ENCODE peak calls at places on chromosomes 1 and 21, in six cellular contexts. One of them, this sample, is unnamed.

GRCh38 chr1:63203641-63204040 is 118.7 kb upstream of the FOXD3 start:
- DNase-seq in left ventricle myocardium superior: no peak
- DNase-seq in lower leg skin: no peak
- DNase-seq in smooth muscle cell of the brain vasculature: no peak
- DNase-seq in stimulated activated CD8-positive, alpha-beta memory T cell treated with anti-CD3 and anti-CD28 coated beads, Interleukin-4, amount 100 ng/mL, for 1 hour: no peak
- DNase-seq in ovary: no peak
- DNase-seq in this sample: no peak

GRCh38 chr1:155079487-155080249 is 1.0 kb downstream of the EFNA3 start:
- DNase-seq in left ventricle myocardium superior: no peak
- DNase-seq in lower leg skin: no peak
- DNase-seq in smooth muscle cell of the brain vasculature: no peak
- DNase-seq in stimulated activated CD8-positive, alpha-beta memory T cell treated with anti-CD3 and anti-CD28 coated beads, Interleukin-4, amount 100 ng/mL, for 1 hour: no peak
- DNase-seq in ovary: peak; percentile 40
- DNase-seq in this sample: no peak

GRCh38 chr1:228958741-228959140 is 223.5 kb downstream of the RHOU start:
- DNase-seq in left ventricle myocardium superior: no peak
- DNase-seq in lower leg skin: no peak
- DNase-seq in smooth muscle cell of the brain vasculature: no peak
- DNase-seq in stimulated activated CD8-positive, alpha-beta memory T cell treated with anti-CD3 and anti-CD28 coated beads, Interleukin-4, amount 100 ng/mL, for 1 hour: no peak
- DNase-seq in ovary: no peak
- DNase-seq in this sample: no peak

GRCh38 chr1:159212596-159212995 is 7.9 kb downstream of the ACKR1 start:
- DNase-seq in left ventricle myocardium superior: no peak
- DNase-seq in lower leg skin: no peak
- DNase-seq in smooth muscle cell of the brain vasculature: no peak
- DNase-seq in stimulated activated CD8-positive, alpha-beta memory T cell treated with anti-CD3 and anti-CD28 coated beads, Interleukin-4, amount 100 ng/mL, for 1 hour: no peak
- DNase-seq in ovary: no peak
- DNase-seq in this sample: no peak

GRCh38 chr1:241985787-241986186 is 13.1 kb downstream of the MAP1LC3C start:
- DNase-seq in left ventricle myocardium superior: no peak
- DNase-seq in lower leg skin: no peak
- DNase-seq in smooth muscle cell of the brain vasculature: no peak
- DNase-seq in stimulated activated CD8-positive, alpha-beta memory T cell treated with anti-CD3 and anti-CD28 coated beads, Interleukin-4, amount 100 ng/mL, for 1 hour: no peak
- DNase-seq in ovary: no peak
- DNase-seq in this sample: no peak

GRCh38 chr1:209743145-209743482 is 12.7 kb upstream of the TRAF3IP3 start:
- DNase-seq in left ventricle myocardium superior: peak; percentile 62
- DNase-seq in lower leg skin: no peak
- DNase-seq in smooth muscle cell of the brain vasculature: peak; percentile 93
- DNase-seq in stimulated activated CD8-positive, alpha-beta memory T cell treated with anti-CD3 and anti-CD28 coated beads, Interleukin-4, amount 100 ng/mL, for 1 hour: no peak
- DNase-seq in ovary: peak; percentile 51
- DNase-seq in this sample: no peak

GRCh38 chr1:152388889-152389288 is 25.2 kb downstream of the CRNN start:
- DNase-seq in left ventricle myocardium superior: no peak
- DNase-seq in lower leg skin: no peak
- DNase-seq in smooth muscle cell of the brain vasculature: no peak
- DNase-seq in stimulated activated CD8-positive, alpha-beta memory T cell treated with anti-CD3 and anti-CD28 coated beads, Interleukin-4, amount 100 ng/mL, for 1 hour: no peak
- DNase-seq in ovary: no peak
- DNase-seq in this sample: no peak

GRCh38 chr1:43437031-43437973 is 16.4 kb downstream of the HYI start:
- DNase-seq in left ventricle myocardium superior: no peak
- DNase-seq in lower leg skin: peak; percentile 73
- DNase-seq in smooth muscle cell of the brain vasculature: no peak
- DNase-seq in stimulated activated CD8-positive, alpha-beta memory T cell treated with anti-CD3 and anti-CD28 coated beads, Interleukin-4, amount 100 ng/mL, for 1 hour: no peak
- DNase-seq in ovary: peak; percentile 17
- DNase-seq in this sample: no peak

GRCh38 chr1:113792471-113792870 is 19.8 kb downstream of the RSBN1 start:
- DNase-seq in left ventricle myocardium superior: no peak
- DNase-seq in lower leg skin: no peak
- DNase-seq in smooth muscle cell of the brain vasculature: no peak
- DNase-seq in stimulated activated CD8-positive, alpha-beta memory T cell treated with anti-CD3 and anti-CD28 coated beads, Interleukin-4, amount 100 ng/mL, for 1 hour: no peak
- DNase-seq in ovary: no peak
- DNase-seq in this sample: no peak

GRCh38 chr1:150829751-150830150 is 21.7 kb upstream of the CTSK start:
- DNase-seq in left ventricle myocardium superior: no peak
- DNase-seq in lower leg skin: no peak
- DNase-seq in smooth muscle cell of the brain vasculature: no peak
- DNase-seq in stimulated activated CD8-positive, alpha-beta memory T cell treated with anti-CD3 and anti-CD28 coated beads, Interleukin-4, amount 100 ng/mL, for 1 hour: no peak
- DNase-seq in ovary: no peak
- DNase-seq in this sample: no peak

GRCh38 chr1:71330991-71331390 is 250.2 kb upstream of the ZRANB2 start:
- DNase-seq in left ventricle myocardium superior: no peak
- DNase-seq in lower leg skin: no peak
- DNase-seq in smooth muscle cell of the brain vasculature: no peak
- DNase-seq in stimulated activated CD8-positive, alpha-beta memory T cell treated with anti-CD3 and anti-CD28 coated beads, Interleukin-4, amount 100 ng/mL, for 1 hour: no peak
- DNase-seq in ovary: no peak
- DNase-seq in this sample: no peak

GRCh38 chr1:204672069-204672468 is 13.5 kb downstream of the LRRN2 start:
- DNase-seq in left ventricle myocardium superior: no peak
- DNase-seq in lower leg skin: no peak
- DNase-seq in smooth muscle cell of the brain vasculature: no peak
- DNase-seq in stimulated activated CD8-positive, alpha-beta memory T cell treated with anti-CD3 and anti-CD28 coated beads, Interleukin-4, amount 100 ng/mL, for 1 hour: no peak
- DNase-seq in ovary: no peak
- DNase-seq in this sample: no peak

GRCh38 chr1:180935326-180936109 is 22.8 kb downstream of the KIAA1614 start:
- DNase-seq in left ventricle myocardium superior: no peak
- DNase-seq in lower leg skin: no peak
- DNase-seq in smooth muscle cell of the brain vasculature: no peak
- DNase-seq in stimulated activated CD8-positive, alpha-beta memory T cell treated with anti-CD3 and anti-CD28 coated beads, Interleukin-4, amount 100 ng/mL, for 1 hour: no peak
- DNase-seq in ovary: no peak
- DNase-seq in this sample: no peak

GRCh38 chr1:168155910-168156309 is 19.2 kb upstream of the GPR161 start:
- DNase-seq in left ventricle myocardium superior: no peak
- DNase-seq in lower leg skin: no peak
- DNase-seq in smooth muscle cell of the brain vasculature: no peak
- DNase-seq in stimulated activated CD8-positive, alpha-beta memory T cell treated with anti-CD3 and anti-CD28 coated beads, Interleukin-4, amount 100 ng/mL, for 1 hour: no peak
- DNase-seq in ovary: no peak
- DNase-seq in this sample: no peak

GRCh38 chr1:232300461-232300860 is 329.5 kb downstream of the SIPA1L2 start:
- DNase-seq in left ventricle myocardium superior: no peak
- DNase-seq in lower leg skin: no peak
- DNase-seq in smooth muscle cell of the brain vasculature: no peak
- DNase-seq in stimulated activated CD8-positive, alpha-beta memory T cell treated with anti-CD3 and anti-CD28 coated beads, Interleukin-4, amount 100 ng/mL, for 1 hour: no peak
- DNase-seq in ovary: no peak
- DNase-seq in this sample: no peak

GRCh38 chr1:206507395-206508129 is at the start of gene RASSF5:
- DNase-seq in left ventricle myocardium superior: peak; percentile 91
- DNase-seq in lower leg skin: peak; percentile 97
- DNase-seq in smooth muscle cell of the brain vasculature: no peak
- DNase-seq in stimulated activated CD8-positive, alpha-beta memory T cell treated with anti-CD3 and anti-CD28 coated beads, Interleukin-4, amount 100 ng/mL, for 1 hour: peak; percentile 66
- DNase-seq in ovary: peak; percentile 74
- DNase-seq in this sample: no peak

GRCh38 chr1:9655836-9656235 is 4.3 kb downstream of the PIK3CD start:
- DNase-seq in left ventricle myocardium superior: no peak
- DNase-seq in lower leg skin: no peak
- DNase-seq in smooth muscle cell of the brain vasculature: no peak
- DNase-seq in stimulated activated CD8-positive, alpha-beta memory T cell treated with anti-CD3 and anti-CD28 coated beads, Interleukin-4, amount 100 ng/mL, for 1 hour: no peak
- DNase-seq in ovary: no peak
- DNase-seq in this sample: no peak

GRCh38 chr21:44052830-44053226 is 40.7 kb downstream of the TRAPPC10 start:
- DNase-seq in left ventricle myocardium superior: no peak
- DNase-seq in lower leg skin: peak; percentile 48
- DNase-seq in smooth muscle cell of the brain vasculature: no peak
- DNase-seq in stimulated activated CD8-positive, alpha-beta memory T cell treated with anti-CD3 and anti-CD28 coated beads, Interleukin-4, amount 100 ng/mL, for 1 hour: no peak
- DNase-seq in ovary: no peak
- DNase-seq in this sample: no peak

GRCh38 chr1:152543808-152544207 is 22.8 kb downstream of the LCE3E start:
- DNase-seq in left ventricle myocardium superior: no peak
- DNase-seq in lower leg skin: no peak
- DNase-seq in smooth muscle cell of the brain vasculature: no peak
- DNase-seq in stimulated activated CD8-positive, alpha-beta memory T cell treated with anti-CD3 and anti-CD28 coated beads, Interleukin-4, amount 100 ng/mL, for 1 hour: no peak
- DNase-seq in ovary: no peak
- DNase-seq in this sample: no peak

GRCh38 chr1:244971524-244972216 is 107.3 kb upstream of the HNRNPU start:
- DNase-seq in left ventricle myocardium superior: no peak
- DNase-seq in lower leg skin: no peak
- DNase-seq in smooth muscle cell of the brain vasculature: no peak
- DNase-seq in stimulated activated CD8-positive, alpha-beta memory T cell treated with anti-CD3 and anti-CD28 coated beads, Interleukin-4, amount 100 ng/mL, for 1 hour: no peak
- DNase-seq in ovary: no peak
- DNase-seq in this sample: no peak

GRCh38 chr1:31897534-31898100 is 40.6 kb downstream of the PTP4A2 start:
- DNase-seq in left ventricle myocardium superior: no peak
- DNase-seq in lower leg skin: no peak
- DNase-seq in smooth muscle cell of the brain vasculature: no peak
- DNase-seq in stimulated activated CD8-positive, alpha-beta memory T cell treated with anti-CD3 and anti-CD28 coated beads, Interleukin-4, amount 100 ng/mL, for 1 hour: no peak
- DNase-seq in ovary: no peak
- DNase-seq in this sample: no peak

GRCh38 chr1:164858233-164858632 is 299.2 kb downstream of the PBX1 start:
- DNase-seq in left ventricle myocardium superior: peak; percentile 42
- DNase-seq in lower leg skin: no peak
- DNase-seq in smooth muscle cell of the brain vasculature: no peak
- DNase-seq in stimulated activated CD8-positive, alpha-beta memory T cell treated with anti-CD3 and anti-CD28 coated beads, Interleukin-4, amount 100 ng/mL, for 1 hour: no peak
- DNase-seq in ovary: no peak
- DNase-seq in this sample: no peak

GRCh38 chr1:31376374-31377134 is 3.7 kb upstream of the FABP3 start:
- DNase-seq in left ventricle myocardium superior: no peak
- DNase-seq in lower leg skin: peak; percentile 78
- DNase-seq in smooth muscle cell of the brain vasculature: peak; percentile 96
- DNase-seq in stimulated activated CD8-positive, alpha-beta memory T cell treated with anti-CD3 and anti-CD28 coated beads, Interleukin-4, amount 100 ng/mL, for 1 hour: no peak
- DNase-seq in ovary: no peak
- DNase-seq in this sample: no peak

GRCh38 chr1:57363165-57363564 is 60.7 kb downstream of the DAB1 start:
- DNase-seq in left ventricle myocardium superior: no peak
- DNase-seq in lower leg skin: no peak
- DNase-seq in smooth muscle cell of the brain vasculature: no peak
- DNase-seq in stimulated activated CD8-positive, alpha-beta memory T cell treated with anti-CD3 and anti-CD28 coated beads, Interleukin-4, amount 100 ng/mL, for 1 hour: no peak
- DNase-seq in ovary: no peak
- DNase-seq in this sample: no peak

GRCh38 chr21:38819719-38820147 is 14.0 kb downstream of the ETS2 start:
- DNase-seq in left ventricle myocardium superior: no peak
- DNase-seq in lower leg skin: peak; percentile 86
- DNase-seq in smooth muscle cell of the brain vasculature: no peak
- DNase-seq in stimulated activated CD8-positive, alpha-beta memory T cell treated with anti-CD3 and anti-CD28 coated beads, Interleukin-4, amount 100 ng/mL, for 1 hour: no peak
- DNase-seq in ovary: no peak
- DNase-seq in this sample: no peak

GRCh38 chr1:35345439-35345981 is 77.0 kb downstream of the ZMYM4 start:
- DNase-seq in left ventricle myocardium superior: no peak
- DNase-seq in lower leg skin: no peak
- DNase-seq in smooth muscle cell of the brain vasculature: no peak
- DNase-seq in stimulated activated CD8-positive, alpha-beta memory T cell treated with anti-CD3 and anti-CD28 coated beads, Interleukin-4, amount 100 ng/mL, for 1 hour: no peak
- DNase-seq in ovary: no peak
- DNase-seq in this sample: no peak

GRCh38 chr1:84859866-84860265 is 33.1 kb downstream of the LPAR3 start:
- DNase-seq in left ventricle myocardium superior: no peak
- DNase-seq in lower leg skin: no peak
- DNase-seq in smooth muscle cell of the brain vasculature: no peak
- DNase-seq in stimulated activated CD8-positive, alpha-beta memory T cell treated with anti-CD3 and anti-CD28 coated beads, Interleukin-4, amount 100 ng/mL, for 1 hour: no peak
- DNase-seq in ovary: no peak
- DNase-seq in this sample: no peak

GRCh38 chr1:80076469-80076868 is 1069.9 kb upstream of the ADGRL4 start:
- DNase-seq in left ventricle myocardium superior: no peak
- DNase-seq in lower leg skin: no peak
- DNase-seq in smooth muscle cell of the brain vasculature: no peak
- DNase-seq in stimulated activated CD8-positive, alpha-beta memory T cell treated with anti-CD3 and anti-CD28 coated beads, Interleukin-4, amount 100 ng/mL, for 1 hour: no peak
- DNase-seq in ovary: no peak
- DNase-seq in this sample: no peak

GRCh38 chr1:81802601-81803422 is 2.1 kb downstream of the ADGRL2 start:
- DNase-seq in left ventricle myocardium superior: peak; percentile 87
- DNase-seq in lower leg skin: peak; percentile 93
- DNase-seq in smooth muscle cell of the brain vasculature: no peak
- DNase-seq in stimulated activated CD8-positive, alpha-beta memory T cell treated with anti-CD3 and anti-CD28 coated beads, Interleukin-4, amount 100 ng/mL, for 1 hour: no peak
- DNase-seq in ovary: peak; percentile 85
- DNase-seq in this sample: no peak

GRCh38 chr1:64019818-64020217 is 183.6 kb upstream of the UBE2U start:
- DNase-seq in left ventricle myocardium superior: no peak
- DNase-seq in lower leg skin: no peak
- DNase-seq in smooth muscle cell of the brain vasculature: no peak
- DNase-seq in stimulated activated CD8-positive, alpha-beta memory T cell treated with anti-CD3 and anti-CD28 coated beads, Interleukin-4, amount 100 ng/mL, for 1 hour: no peak
- DNase-seq in ovary: no peak
- DNase-seq in this sample: no peak

GRCh38 chr1:202143011-202143767 is 1.3 kb downstream of the ARL8A start:
- DNase-seq in left ventricle myocardium superior: no peak
- DNase-seq in lower leg skin: no peak
- DNase-seq in smooth muscle cell of the brain vasculature: no peak
- DNase-seq in stimulated activated CD8-positive, alpha-beta memory T cell treated with anti-CD3 and anti-CD28 coated beads, Interleukin-4, amount 100 ng/mL, for 1 hour: no peak
- DNase-seq in ovary: no peak
- DNase-seq in this sample: no peak

GRCh38 chr21:28298251-28298672 is 694.4 kb downstream of the LTN1 start:
- DNase-seq in left ventricle myocardium superior: no peak
- DNase-seq in lower leg skin: no peak
- DNase-seq in smooth muscle cell of the brain vasculature: no peak
- DNase-seq in stimulated activated CD8-positive, alpha-beta memory T cell treated with anti-CD3 and anti-CD28 coated beads, Interleukin-4, amount 100 ng/mL, for 1 hour: no peak
- DNase-seq in ovary: no peak
- DNase-seq in this sample: no peak

GRCh38 chr1:219876798-219877209 is 51.6 kb downstream of the SLC30A10 start:
- DNase-seq in left ventricle myocardium superior: no peak
- DNase-seq in lower leg skin: no peak
- DNase-seq in smooth muscle cell of the brain vasculature: no peak
- DNase-seq in stimulated activated CD8-positive, alpha-beta memory T cell treated with anti-CD3 and anti-CD28 coated beads, Interleukin-4, amount 100 ng/mL, for 1 hour: no peak
- DNase-seq in ovary: no peak
- DNase-seq in this sample: no peak